ENCODE peak calls at places on chromosomes 7 and 10, in four cellular contexts. One of them, this sample, is unnamed.
A peak's percentile ranks its signal among the peaks of the same experiment; 100 is the strongest.

GRCh38 chr10:103967433-103968142 is 648 bp downstream of the SLK start:
- DNase-seq in HepG2: no peak
- DNase-seq in GM12878: no peak
- DNase-seq in K562: peak; percentile 41
- DNase-seq in this sample: peak; percentile 53

GRCh38 chr10:17963431-17963830 is 11.7 kb downstream of the SLC39A12 start:
- DNase-seq in HepG2: no peak
- DNase-seq in GM12878: no peak
- DNase-seq in K562: no peak
- DNase-seq in this sample: no peak

GRCh38 chr7:128938524-128939074 is 872 bp downstream of the IRF5 start:
- DNase-seq in HepG2: no peak
- DNase-seq in GM12878: no peak
- DNase-seq in K562: no peak
- DNase-seq in this sample: no peak

GRCh38 chr10:104480797-104481196 is 127.2 kb downstream of the CFAP58 start:
- DNase-seq in HepG2: no peak
- DNase-seq in GM12878: no peak
- DNase-seq in K562: no peak
- DNase-seq in this sample: no peak

GRCh38 chr10:100516847-100517246 is 2.8 kb downstream of the SEC31B start:
- DNase-seq in HepG2: peak; percentile 24
- DNase-seq in GM12878: no peak
- DNase-seq in K562: peak; percentile 34
- DNase-seq in this sample: peak; percentile 38

GRCh38 chr7:120874722-120875121 is 16.8 kb upstream of the TSPAN12 start:
- DNase-seq in HepG2: no peak
- DNase-seq in GM12878: no peak
- DNase-seq in K562: no peak
- DNase-seq in this sample: no peak

GRCh38 chr7:118183254-118183585 is 744 bp upstream of the LSM8 start:
- DNase-seq in HepG2: no peak
- DNase-seq in GM12878: no peak
- DNase-seq in K562: peak; percentile 40
- DNase-seq in this sample: no peak

GRCh38 chr7:26944486-26944885 is 80.1 kb upstream of the SKAP2 start:
- DNase-seq in HepG2: no peak
- DNase-seq in GM12878: no peak
- DNase-seq in K562: no peak
- DNase-seq in this sample: no peak

GRCh38 chr7:133230591-133231194 is 22.2 kb upstream of the EXOC4 start:
- DNase-seq in HepG2: peak; percentile 36
- DNase-seq in GM12878: no peak
- DNase-seq in K562: peak; percentile 81
- DNase-seq in this sample: peak; percentile 53

GRCh38 chr10:131242007-131242406 is 69.5 kb downstream of the TCERG1L start:
- DNase-seq in HepG2: peak; percentile 9
- DNase-seq in GM12878: no peak
- DNase-seq in K562: peak; percentile 37
- DNase-seq in this sample: peak; percentile 63

GRCh38 chr10:70963271-70963670 is 74.9 kb upstream of the PCBD1 start:
- DNase-seq in HepG2: no peak
- DNase-seq in GM12878: no peak
- DNase-seq in K562: no peak
- DNase-seq in this sample: no peak

GRCh38 chr7:147240468-147240867 is 1123.9 kb downstream of the CNTNAP2 start:
- DNase-seq in HepG2: no peak
- DNase-seq in GM12878: no peak
- DNase-seq in K562: no peak
- DNase-seq in this sample: no peak

GRCh38 chr10:15222511-15222910 is 54.0 kb upstream of the NMT2 start:
- DNase-seq in HepG2: no peak
- DNase-seq in GM12878: no peak
- DNase-seq in K562: no peak
- DNase-seq in this sample: no peak

GRCh38 chr7:957418-958220 is 3.1 kb upstream of the ADAP1 start:
- DNase-seq in HepG2: peak; percentile 81
- DNase-seq in GM12878: no peak
- DNase-seq in K562: no peak
- DNase-seq in this sample: no peak

GRCh38 chr7:5661941-5662340 is 119.5 kb downstream of the RNF216 start:
- DNase-seq in HepG2: no peak
- DNase-seq in GM12878: no peak
- DNase-seq in K562: no peak
- DNase-seq in this sample: no peak

GRCh38 chr7:151485006-151485732 is 34.5 kb downstream of the RHEB start:
- DNase-seq in HepG2: no peak
- DNase-seq in GM12878: no peak
- DNase-seq in K562: peak; percentile 41
- DNase-seq in this sample: no peak

GRCh38 chr10:7243873-7244272 is 167.0 kb downstream of the SFMBT2 start:
- DNase-seq in HepG2: no peak
- DNase-seq in GM12878: no peak
- DNase-seq in K562: no peak
- DNase-seq in this sample: no peak

GRCh38 chr7:132464740-132465139 is 111.5 kb downstream of the PLXNA4 start:
- DNase-seq in HepG2: no peak
- DNase-seq in GM12878: no peak
- DNase-seq in K562: no peak
- DNase-seq in this sample: no peak

GRCh38 chr10:75772153-75772887 is 340.9 kb downstream of the LRMDA start:
- DNase-seq in HepG2: no peak
- DNase-seq in GM12878: no peak
- DNase-seq in K562: no peak
- DNase-seq in this sample: no peak

GRCh38 chr10:18229839-18230238 is 89.6 kb downstream of the CACNB2 start:
- DNase-seq in HepG2: no peak
- DNase-seq in GM12878: no peak
- DNase-seq in K562: no peak
- DNase-seq in this sample: no peak

GRCh38 chr7:1432411-1433082 is 26.7 kb downstream of the MICALL2 start:
- DNase-seq in HepG2: peak; percentile 35
- DNase-seq in GM12878: no peak
- DNase-seq in K562: peak; percentile 82
- DNase-seq in this sample: peak; percentile 77

GRCh38 chr7:7564323-7564780 is 2.3 kb upstream of the MIOS start:
- DNase-seq in HepG2: no peak
- DNase-seq in GM12878: no peak
- DNase-seq in K562: peak; percentile 27
- DNase-seq in this sample: no peak

GRCh38 chr7:31648288-31648687 is 38.7 kb upstream of the PPP1R17 start:
- DNase-seq in HepG2: peak; percentile 2
- DNase-seq in GM12878: no peak
- DNase-seq in K562: no peak
- DNase-seq in this sample: no peak

GRCh38 chr7:23469961-23470250 is 385 bp downstream of the IGF2BP3 start:
- DNase-seq in HepG2: no peak
- DNase-seq in GM12878: no peak
- DNase-seq in K562: no peak
- DNase-seq in this sample: no peak

GRCh38 chr7:23468721-23469149 is 1.6 kb downstream of the IGF2BP3 start:
- DNase-seq in HepG2: no peak
- DNase-seq in GM12878: no peak
- DNase-seq in K562: peak; percentile 35
- DNase-seq in this sample: no peak

GRCh38 chr7:23467281-23467680 is 3.0 kb downstream of the IGF2BP3 start:
- DNase-seq in HepG2: no peak
- DNase-seq in GM12878: no peak
- DNase-seq in K562: peak; percentile 34
- DNase-seq in this sample: no peak

GRCh38 chr7:23469150-23469960 is 936 bp downstream of the IGF2BP3 start:
- DNase-seq in HepG2: no peak
- DNase-seq in GM12878: no peak
- DNase-seq in K562: peak; percentile 69
- DNase-seq in this sample: peak; percentile 18

GRCh38 chr7:23467731-23468720 is 2.3 kb downstream of the IGF2BP3 start:
- DNase-seq in HepG2: peak; percentile 56
- DNase-seq in GM12878: no peak
- DNase-seq in K562: peak; percentile 77
- DNase-seq in this sample: peak; percentile 34
- TF ChIP-seq BHLHE40 in HepG2: peak; percentile 33
- TF ChIP-seq BHLHE40 in GM12878: no peak
- TF ChIP-seq BHLHE40 in K562: no peak
- TF ChIP-seq BHLHE40 in this sample: no peak

GRCh38 chr10:49736564-49737113 is 25.5 kb downstream of the OGDHL start:
- DNase-seq in HepG2: no peak
- DNase-seq in GM12878: no peak
- DNase-seq in K562: no peak
- DNase-seq in this sample: no peak

GRCh38 chr10:49735161-49735560 is 27.0 kb downstream of the OGDHL start:
- DNase-seq in HepG2: no peak
- DNase-seq in GM12878: no peak
- DNase-seq in K562: no peak
- DNase-seq in this sample: no peak

GRCh38 chr10:49737474-49738201 is 24.5 kb downstream of the OGDHL start:
- DNase-seq in HepG2: no peak
- DNase-seq in GM12878: no peak
- DNase-seq in K562: no peak
- DNase-seq in this sample: no peak

GRCh38 chr10:49734676-49735075 is 27.4 kb downstream of the OGDHL start:
- DNase-seq in HepG2: no peak
- DNase-seq in GM12878: no peak
- DNase-seq in K562: no peak
- DNase-seq in this sample: no peak

GRCh38 chr10:49735848-49736563 is 26.1 kb downstream of the OGDHL start:
- DNase-seq in HepG2: no peak
- DNase-seq in GM12878: no peak
- DNase-seq in K562: no peak
- DNase-seq in this sample: no peak
- TF ChIP-seq FOXM1 in HepG2: no peak
- TF ChIP-seq FOXM1 in GM12878: no peak
- TF ChIP-seq FOXM1 in K562: no peak
- TF ChIP-seq FOXM1 in this sample: no peak

DNA sequence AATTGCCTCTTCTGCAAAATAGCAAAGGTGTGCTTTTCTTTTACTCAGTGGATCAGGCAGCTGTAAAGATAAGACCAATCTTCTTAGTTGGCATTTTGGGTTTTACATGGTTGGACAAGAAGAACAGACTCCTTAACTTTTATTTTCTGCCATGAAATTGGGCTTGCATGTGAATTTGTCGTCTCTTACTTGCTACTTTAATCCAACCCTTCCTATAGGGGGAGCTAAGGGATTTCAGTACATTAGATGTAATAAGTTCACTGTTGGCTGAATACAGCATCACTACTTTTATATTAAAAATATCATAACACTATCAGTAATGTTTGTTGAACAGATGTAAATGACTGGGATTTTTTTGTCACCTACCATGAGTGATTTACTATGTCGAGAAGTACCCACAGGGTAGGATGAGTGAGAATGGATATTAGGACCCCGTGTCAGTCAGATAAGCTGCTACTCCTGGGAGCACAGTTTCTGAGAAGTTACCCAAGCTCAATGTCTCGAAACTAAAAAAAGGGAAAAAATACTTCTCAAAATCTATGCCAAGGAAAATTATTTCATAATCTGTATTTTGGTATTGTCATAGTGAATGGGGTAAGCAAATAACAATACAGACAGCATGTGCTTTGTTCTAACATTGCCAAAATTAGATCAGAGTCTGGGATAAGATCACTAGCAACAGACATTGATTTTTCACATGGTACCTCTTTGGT is 127.4 kb upstream of the AGR3 start:
- DNase-seq in HepG2: peak; percentile 18
- DNase-seq in GM12878: no peak
- DNase-seq in K562: peak; percentile 7
- DNase-seq in this sample: no peak
- TF ChIP-seq BHLHE40 in HepG2: no peak
- TF ChIP-seq BHLHE40 in GM12878: no peak
- TF ChIP-seq BHLHE40 in K562: no peak
- TF ChIP-seq BHLHE40 in this sample: no peak

DNA sequence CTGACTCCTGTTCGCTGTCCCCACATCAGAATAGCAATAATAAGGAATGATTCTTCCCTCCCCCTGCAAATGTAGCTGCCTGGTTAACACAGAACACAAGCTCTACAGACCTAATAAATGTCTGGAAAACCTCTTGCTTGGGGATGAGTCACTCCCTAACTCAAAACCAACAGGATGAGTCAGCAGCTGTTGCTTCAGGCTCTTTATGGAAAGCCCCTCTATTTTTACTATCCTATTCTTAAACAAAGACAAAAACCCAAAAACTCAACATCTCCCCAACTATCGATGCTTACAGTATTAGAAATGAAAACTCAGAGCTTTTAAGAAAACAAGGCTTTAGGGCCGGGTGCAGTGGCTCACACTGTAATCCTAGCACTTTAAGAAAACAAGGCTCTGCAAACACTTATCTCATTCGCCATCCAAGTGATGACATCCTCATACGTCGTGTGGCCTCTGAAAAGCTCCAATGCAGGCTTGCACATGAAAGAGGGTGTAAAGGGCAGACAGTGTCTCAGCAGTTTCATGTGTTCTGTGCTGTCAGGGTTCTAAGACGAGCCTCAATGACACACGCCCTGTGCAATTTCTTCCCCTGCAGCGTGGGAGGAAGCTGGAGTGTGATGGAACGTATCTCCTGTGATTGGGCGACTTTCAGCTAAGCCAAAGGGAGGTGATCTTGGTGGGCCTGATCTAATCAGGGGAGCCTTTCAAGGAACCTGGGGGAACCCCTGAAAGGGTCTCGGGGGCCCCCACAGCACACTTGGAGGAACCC is 70.1 kb downstream of the AMZ1 start:
- DNase-seq in HepG2: peak; percentile 90
- DNase-seq in GM12878: peak; percentile 78
- DNase-seq in K562: peak; percentile 94
- DNase-seq in this sample: peak; percentile 55
- TF ChIP-seq FOXM1 in HepG2: no peak
- TF ChIP-seq FOXM1 in GM12878: peak; percentile 85
- TF ChIP-seq FOXM1 in K562: no peak
- TF ChIP-seq FOXM1 in this sample: no peak

GRCh38 chr10:47049056-47049851 is 138.0 kb downstream of the PTPN20 start:
- DNase-seq in HepG2: no peak
- DNase-seq in GM12878: no peak
- DNase-seq in K562: no peak
- DNase-seq in this sample: no peak

GRCh38 chr10:47048533-47048905 is 137.3 kb downstream of the PTPN20 start:
- DNase-seq in HepG2: no peak
- DNase-seq in GM12878: no peak
- DNase-seq in K562: peak; percentile 10
- DNase-seq in this sample: no peak

GRCh38 chr10:47051741-47052238 is 140.6 kb downstream of the PTPN20 start:
- DNase-seq in HepG2: no peak
- DNase-seq in GM12878: no peak
- DNase-seq in K562: no peak
- DNase-seq in this sample: no peak

GRCh38 chr10:47050618-47051455 is 139.6 kb downstream of the PTPN20 start:
- DNase-seq in HepG2: no peak
- DNase-seq in GM12878: no peak
- DNase-seq in K562: no peak
- DNase-seq in this sample: no peak

DNA sequence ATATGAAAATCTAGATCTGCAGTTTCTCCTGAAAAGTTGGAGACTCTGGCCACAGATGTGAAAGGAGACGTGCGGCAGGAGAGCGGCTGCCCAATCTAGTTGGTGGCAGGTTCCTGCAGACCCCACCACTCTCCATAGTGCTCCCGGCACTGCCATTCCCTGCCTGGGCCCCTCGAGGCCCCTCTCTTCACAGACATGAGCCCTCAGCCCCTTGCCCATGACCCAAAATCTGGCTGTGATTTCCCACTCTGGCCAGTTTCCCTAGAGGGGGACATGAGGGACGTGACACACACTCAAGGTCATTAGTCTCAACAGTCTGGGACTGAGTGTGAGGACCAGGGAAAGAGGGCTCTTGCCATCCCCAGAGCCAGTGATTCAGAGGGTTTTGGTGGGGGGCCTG is 138.7 kb downstream of the PTPN20 start:
- DNase-seq in HepG2: no peak
- DNase-seq in GM12878: no peak
- DNase-seq in K562: no peak
- DNase-seq in this sample: no peak
- TF ChIP-seq BHLHE40 in HepG2: no peak
- TF ChIP-seq BHLHE40 in GM12878: no peak
- TF ChIP-seq BHLHE40 in K562: no peak
- TF ChIP-seq BHLHE40 in this sample: no peak

This sample was measured in HEK293T.